ENCODE peak calls at places on chromosome 17, in nine cellular contexts. A, R, Z, D, M, O, F, N and B are unnamed samples.

GRCh38 chr17:28745052-28745776 is 1.4 kb downstream of the TRAF4 start:
- DNase-seq in O (peak; percentile 83), F (no peak), A (peak; percentile 67), R (peak; percentile 64), D (no peak), N (peak; percentile 71), M (no peak), Z (peak; percentile 87), B (no peak)

GRCh38 chr17:32490101-32490482 is 3.3 kb downstream of the CDK5R1 start:
- DNase-seq in N (no peak), A (no peak), M (no peak), F (no peak), O (no peak), R (no peak), Z (no peak), D (no peak), B (no peak)

GRCh38 chr17:16301963-16302855 is 51.1 kb downstream of the CENPV start:
- DNase-seq in N (no peak), A (no peak), D (no peak), R (no peak), Z (no peak), O (no peak), M (no peak), F (no peak), B (no peak)

GRCh38 chr17:16002708-16003265 is 3.2 kb downstream of the TTC19 start:
- DNase-seq in A (no peak), D (no peak), N (no peak), F (no peak), Z (no peak), R (no peak), M (no peak), O (no peak), B (no peak)

GRCh38 chr17:28482551-28483199 is 9.2 kb downstream of the SLC13A2 start:
- DNase-seq in O (no peak), M (no peak), N (no peak), D (no peak), R (no peak), F (no peak), Z (no peak), A (peak; percentile 85), B (no peak)

GRCh38 chr17:68441064-68441770 is 16.1 kb downstream of the WIPI1 start:
- DNase-seq in F (no peak), D (no peak), A (no peak), O (no peak), M (no peak), N (peak; percentile 70), Z (no peak), R (no peak), B (no peak)

GRCh38 chr17:17724991-17725852 is 44.0 kb downstream of the RAI1 start:
- DNase-seq in R (no peak), O (no peak), N (no peak), Z (no peak), F (no peak), D (no peak), M (no peak), A (no peak), B (no peak)

GRCh38 chr17:74822329-74823175 is 37.1 kb downstream of the GRIN2C start:
- DNase-seq in Z (no peak), F (no peak), D (peak; percentile 49), M (peak; percentile 32), N (no peak), R (no peak), O (no peak), A (no peak), B (no peak)

GRCh38 chr17:62780951-62781350 is 27.2 kb downstream of the MARCHF10 start:
- DNase-seq in Z (no peak), A (no peak), M (no peak), O (no peak), R (no peak), N (no peak), F (no peak), D (no peak), B (no peak)

GRCh38 chr17:62781356-62781755 is 26.8 kb downstream of the MARCHF10 start:
- DNase-seq in A (no peak), M (no peak), F (no peak), Z (no peak), D (no peak), R (no peak), N (no peak), O (no peak), B (peak; percentile 30)

GRCh38 chr17:62781826-62782225 is 26.3 kb downstream of the MARCHF10 start:
- DNase-seq in N (no peak), M (no peak), R (no peak), Z (no peak), O (no peak), A (no peak), F (no peak), D (no peak), B (peak; percentile 28)

GRCh38 chr17:62780273-62780672 is 27.8 kb downstream of the MARCHF10 start:
- DNase-seq in O (no peak), A (no peak), F (peak; percentile 19), N (no peak), M (peak; percentile 53), Z (no peak), D (peak; percentile 23), R (peak; percentile 77), B (no peak)

GRCh38 chr17:62778990-62779681 is 29.0 kb downstream of the MARCHF10 start:
- DNase-seq in O (no peak), A (no peak), D (no peak), F (no peak), M (peak; percentile 70), N (no peak), Z (no peak), R (peak; percentile 36), B (peak; percentile 98)
- H3K4me3 ChIP-seq in O (no peak overlapping the region), A (no peak overlapping the region), D (no peak overlapping the region), F (no peak overlapping the region), M (no peak overlapping the region), N (no peak overlapping the region), Z (no peak overlapping the region), R (no peak overlapping the region), B (peak overlapping the region; percentile 21)

GRCh38 chr17:4542003-4542725 is 13.0 kb downstream of the MYBBP1A start:
- DNase-seq in N (no peak), Z (no peak), O (peak; percentile 54), D (no peak), R (no peak), M (no peak), F (no peak), A (no peak), B (no peak)

GRCh38 chr17:4540224-4541040 is 14.8 kb downstream of the MYBBP1A start:
- DNase-seq in D (no peak), O (peak; percentile 66), F (no peak), M (no peak), N (no peak), Z (no peak), R (no peak), A (no peak), B (no peak)

GRCh38 chr17:4542726-4543191 is 12.4 kb downstream of the MYBBP1A start:
- DNase-seq in A (no peak), N (no peak), M (no peak), F (no peak), Z (no peak), O (peak; percentile 52), D (no peak), R (peak; percentile 16), B (no peak)

GRCh38 chr17:4541041-4541327 is 14.2 kb downstream of the MYBBP1A start:
- DNase-seq in N (no peak), O (no peak), A (no peak), M (no peak), Z (no peak), D (no peak), F (no peak), R (no peak), B (no peak)

GRCh38 chr17:4541328-4542002 is 13.7 kb downstream of the MYBBP1A start:
- DNase-seq in O (peak; percentile 63), D (no peak), M (no peak), Z (no peak), F (no peak), A (no peak), N (no peak), R (no peak), B (no peak)
- TF ChIP-seq CTCF in O (no peak), D (no peak), M (no peak), Z (no peak), F (no peak), A (no peak), N (peak; percentile 35), R (no peak), B (no peak)

GRCh38 chr17:76515291-76515949 is 14.2 kb upstream of the RHBDF2 start:
- DNase-seq in R (peak; percentile 38), D (peak; percentile 56), O (peak; percentile 93), A (peak; percentile 62), N (no peak), Z (no peak), F (peak; percentile 72), M (peak; percentile 88), B (peak; percentile 90)
- H3K4me3 ChIP-seq in R (no peak overlapping the region), D (peak overlapping the region; percentile 40), O (no peak overlapping the region), A (no peak overlapping the region), N (no peak overlapping the region), Z (no peak overlapping the region), F (peak overlapping the region; percentile 64), M (no peak overlapping the region), B (peak overlapping the region; percentile 43)

DNA sequence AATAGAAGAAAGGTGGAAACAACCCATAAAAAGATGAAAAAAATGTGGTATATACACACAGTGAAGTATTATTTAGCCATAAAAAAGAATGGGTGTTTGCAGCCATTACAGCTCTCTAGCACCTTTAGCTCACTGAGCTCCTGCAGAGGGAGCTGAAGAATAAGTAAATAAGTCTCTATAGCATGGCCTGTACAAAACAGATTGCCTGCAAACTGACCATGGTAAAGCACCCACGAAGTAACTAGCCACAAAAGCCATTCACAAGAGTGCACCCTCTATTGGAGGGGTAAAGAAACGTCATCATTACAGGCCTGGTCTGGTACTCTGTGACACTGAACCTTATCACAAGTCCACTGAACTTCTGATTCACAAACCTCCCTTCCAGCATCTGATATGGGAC is 76.3 kb downstream of the USP32 start:
- DNase-seq in Z (no peak), M (no peak), R (no peak), D (no peak), N (no peak), A (no peak), F (no peak), O (no peak), B (no peak)
- TF ChIP-seq CTCF in Z (no peak), M (no peak), R (no peak), D (no peak), N (peak; percentile 57), A (no peak), F (no peak), O (no peak), B (no peak)

GRCh38 chr17:78226055-78226751 is 5.2 kb upstream of the TMEM235 start:
- DNase-seq in M (no peak), O (no peak), D (no peak), N (no peak), Z (no peak), R (no peak), F (no peak), A (no peak), B (no peak)
- H3K4me3 ChIP-seq in M (no peak overlapping the region), O (no peak overlapping the region), D (no peak overlapping the region), N (no peak overlapping the region), Z (no peak overlapping the region), R (no peak overlapping the region), F (no peak overlapping the region), A (no peak overlapping the region), B (no peak overlapping the region)

GRCh38 chr17:8142158-8142886 is 9.9 kb downstream of the PER1 start:
- DNase-seq in F (no peak), M (peak; percentile 32), N (no peak), A (no peak), Z (no peak), O (peak; percentile 75), R (peak; percentile 24), D (no peak), B (no peak)
- TF ChIP-seq CTCF in F (no peak), M (no peak), N (no peak), A (no peak), Z (no peak), O (no peak), R (no peak), D (no peak), B (no peak)